ENCODE peak calls at places on chromosomes 13 and 19, in eight cellular contexts. K, G, C, R, O, U, M and B are unnamed samples.

GRCh38 chr19:49875801-49876421 is 1.2 kb downstream of the AKT1S1 start:
- DNase-seq in M (peak; percentile 52), U (peak; percentile 32), K (peak; percentile 83), O (peak; percentile 86), C (peak; percentile 62), G (peak; percentile 69), R (peak; percentile 68), B (peak; percentile 85)

GRCh38 chr19:30662211-30662861 is 290.2 kb downstream of the ZNF536 start:
- DNase-seq in C (no peak), O (no peak), M (no peak), R (peak; percentile 53), K (no peak), U (no peak), G (no peak), B (no peak)

GRCh38 chr13:79483302-79483701 is 2.3 kb downstream of the NDFIP2 start:
- DNase-seq in M (peak; percentile 95), R (no peak), U (peak; percentile 32), C (no peak), G (no peak), O (no peak), K (no peak), B (no peak)

GRCh38 chr13:48334534-48335127 is 31.1 kb downstream of the RB1 start:
- DNase-seq in O (no peak), M (peak; percentile 61), K (no peak), C (no peak), G (no peak), R (no peak), U (peak; percentile 55), B (no peak)

GRCh38 chr19:7829162-7829520 is 877 bp upstream of the EVI5L start:
- DNase-seq in C (no peak), M (no peak), G (no peak), O (no peak), U (no peak), K (no peak), R (no peak), B (no peak)

GRCh38 chr13:99496322-99497142 is 4.7 kb upstream of the TM9SF2 start:
- DNase-seq in C (peak; percentile 76), U (no peak), O (no peak), K (peak; percentile 76), R (peak; percentile 80), M (peak; percentile 93), G (peak; percentile 54), B (peak; percentile 84)

GRCh38 chr13:77492982-77493381 is 42.5 kb upstream of the SCEL start:
- DNase-seq in M (peak; percentile 19), G (peak; percentile 39), U (peak; percentile 66), C (no peak), O (no peak), K (no peak), R (no peak), B (no peak)

GRCh38 chr19:55503447-55504251 is 15.4 kb downstream of the SSC5D start:
- DNase-seq in M (peak; percentile 90), O (peak; percentile 97), C (peak; percentile 92), U (peak; percentile 87), K (peak; percentile 96), G (peak; percentile 95), R (peak; percentile 86), B (peak; percentile 97)

GRCh38 chr19:14497347-14497921 is 1.5 kb upstream of the GIPC1 start:
- DNase-seq in O (peak; percentile 71), K (no peak), C (peak; percentile 77), M (no peak), R (no peak), U (no peak), G (no peak), B (no peak)

GRCh38 chr19:45676851-45677263 is 8.8 kb downstream of the GIPR start:
- DNase-seq in K (no peak), R (no peak), U (no peak), C (peak; percentile 56), G (no peak), M (no peak), O (peak; percentile 78), B (no peak)
- H3K4me3 ChIP-seq in K (no peak overlapping the region), R (no peak overlapping the region), U (peak overlapping the region; percentile 44), C (peak overlapping the region; percentile 49), G (peak overlapping the region; percentile 20), M (peak overlapping the region; percentile 52), O (peak overlapping the region; percentile 47), B (no peak overlapping the region)

DNA sequence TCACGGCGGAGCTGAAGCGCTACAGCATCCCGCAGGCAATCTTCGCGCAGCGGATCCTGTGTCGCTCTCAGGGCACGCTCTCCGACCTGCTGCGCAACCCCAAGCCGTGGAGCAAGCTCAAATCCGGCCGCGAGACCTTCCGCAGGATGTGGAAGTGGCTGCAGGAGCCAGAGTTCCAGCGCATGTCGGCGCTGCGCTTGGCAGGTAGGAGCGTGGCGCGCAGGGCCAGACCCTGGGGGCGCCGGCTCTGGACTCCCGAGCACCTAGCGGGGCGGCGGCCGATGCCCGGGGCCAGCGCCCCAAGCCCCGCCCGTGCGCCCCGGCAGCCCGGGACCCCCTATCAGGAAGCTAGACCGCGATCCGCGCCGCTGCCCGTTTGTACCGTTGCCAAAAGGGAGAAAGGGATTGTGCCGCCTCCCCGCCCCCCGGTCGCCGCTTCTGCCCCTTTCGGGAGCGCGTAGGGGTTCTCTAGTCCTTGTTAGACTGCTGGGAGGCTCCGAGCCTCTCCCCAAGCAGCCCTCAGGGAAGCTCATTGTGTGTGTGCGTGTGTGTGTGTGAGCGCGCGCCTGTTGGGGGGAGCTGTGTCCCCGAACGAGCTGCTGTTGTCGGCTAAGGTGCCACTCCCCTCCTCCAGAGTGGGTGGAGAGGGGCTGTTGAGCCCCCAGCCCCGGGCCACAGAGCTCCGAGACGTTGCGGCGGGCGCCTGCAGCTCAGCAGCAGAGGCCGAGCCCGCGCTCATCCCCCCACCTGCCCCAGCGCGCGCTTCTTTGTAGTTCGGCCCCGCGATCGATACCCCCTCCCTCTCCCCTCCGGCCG is 1.6 kb downstream of the ONECUT3 start:
- DNase-seq in K (no peak), G (no peak), C (no peak), M (no peak), U (peak; percentile 38), R (no peak), O (no peak), B (no peak)
- H3K4me3 ChIP-seq in K (no peak overlapping the region), G (no peak overlapping the region), C (no peak overlapping the region), M (no peak overlapping the region), U (no peak overlapping the region), R (no peak overlapping the region), O (no peak overlapping the region), B (no peak overlapping the region)

GRCh38 chr19:35959040-35959967 is 23.1 kb downstream of the LRFN3 start:
- DNase-seq in K (peak; percentile 66), G (peak; percentile 36), R (no peak), C (peak; percentile 56), U (no peak), M (no peak), O (peak; percentile 88), B (no peak)
- H3K4me3 ChIP-seq in K (no peak overlapping the region), G (peak overlapping the region; percentile 26), R (no peak overlapping the region), C (peak overlapping the region; percentile 21), U (no peak overlapping the region), M (no peak overlapping the region), O (peak overlapping the region; percentile 30), B (no peak overlapping the region)

DNA sequence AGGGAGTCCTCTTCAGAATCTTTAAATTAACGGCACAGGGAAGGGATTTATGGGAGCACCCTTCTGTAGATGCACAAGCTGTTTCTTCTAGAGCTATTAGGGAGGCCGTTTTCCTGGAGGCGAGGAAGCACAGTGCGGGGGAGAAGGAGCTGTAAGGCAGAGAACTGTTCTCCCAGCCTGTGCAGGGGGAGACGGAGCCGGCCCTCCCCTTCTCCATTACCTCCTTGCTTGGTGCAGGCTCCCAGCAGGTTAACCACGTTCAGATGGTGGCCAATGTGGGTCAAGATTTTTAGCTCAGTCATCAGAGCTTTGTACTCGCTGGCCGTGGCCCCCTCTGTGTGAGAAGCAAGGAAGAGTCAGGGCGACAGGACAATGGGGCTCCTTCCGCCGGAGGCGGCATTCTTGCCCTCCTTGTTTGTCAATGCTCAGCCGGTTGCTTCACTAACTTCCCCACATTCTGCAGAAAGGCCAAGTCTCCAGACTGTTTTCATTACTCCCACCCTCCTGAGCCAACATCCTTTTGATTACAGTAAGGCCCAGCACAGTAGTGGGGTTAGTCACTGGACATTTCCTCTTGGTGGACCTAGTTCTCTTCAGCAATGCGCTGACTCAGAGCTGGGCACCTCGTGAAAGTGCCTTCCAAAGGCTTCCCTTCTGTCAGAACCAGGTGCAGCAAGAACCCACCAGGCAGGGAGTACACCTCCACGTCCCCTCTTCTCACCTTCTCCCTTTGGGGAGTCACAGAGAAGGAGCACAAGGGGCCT is 165.4 kb downstream of the FLT1 start:
- DNase-seq in R (peak; percentile 21), O (no peak), M (peak; percentile 97), U (peak; percentile 7), K (peak; percentile 46), C (no peak), G (no peak), B (no peak)
- H3K4me3 ChIP-seq in R (no peak overlapping the region), O (no peak overlapping the region), M (no peak overlapping the region), U (no peak overlapping the region), K (no peak overlapping the region), C (no peak overlapping the region), G (no peak overlapping the region), B (no peak overlapping the region)

GRCh38 chr13:109401307-109401706 is 385.1 kb downstream of the IRS2 start:
- DNase-seq in U (no peak), C (no peak), M (no peak), O (no peak), R (no peak), G (peak; percentile 44), K (no peak), B (no peak)

GRCh38 chr13:109402976-109403375 is 383.4 kb downstream of the IRS2 start:
- DNase-seq in O (no peak), U (no peak), K (no peak), C (no peak), G (no peak), M (no peak), R (no peak), B (no peak)

GRCh38 chr13:109401891-109402290 is 384.5 kb downstream of the IRS2 start:
- DNase-seq in C (no peak), K (no peak), O (no peak), G (no peak), U (no peak), M (no peak), R (no peak), B (no peak)

GRCh38 chr13:109400625-109401257 is 385.6 kb downstream of the IRS2 start:
- DNase-seq in G (peak; percentile 69), K (no peak), R (no peak), M (no peak), U (no peak), C (no peak), O (no peak), B (no peak)

DNA sequence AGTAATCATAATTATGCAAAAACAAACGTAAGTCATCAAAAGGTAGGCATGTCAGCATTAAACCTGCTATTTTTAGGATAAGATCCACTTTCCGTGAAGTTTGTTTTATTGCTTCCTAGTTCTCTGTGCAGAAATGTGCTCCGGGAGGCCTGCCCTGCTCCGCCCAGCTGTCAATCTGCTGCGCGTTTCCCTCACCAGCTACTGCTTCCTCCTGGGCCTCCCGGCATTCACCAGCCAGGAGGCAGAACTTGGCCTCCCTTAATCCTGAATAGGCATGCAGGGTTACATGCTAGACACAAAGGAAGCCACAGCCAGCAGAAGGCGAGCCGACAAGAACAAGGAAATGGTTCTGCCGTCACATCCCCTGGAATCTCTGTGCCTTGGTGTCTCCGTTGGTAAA is 386.2 kb downstream of the IRS2 start:
- DNase-seq in G (peak; percentile 38), O (peak; percentile 72), M (no peak), C (peak; percentile 24), R (no peak), K (peak; percentile 60), U (no peak), B (no peak)
- H3K4me3 ChIP-seq in G (peak overlapping the region; percentile 38), O (no peak overlapping the region), M (no peak overlapping the region), C (no peak overlapping the region), R (no peak overlapping the region), K (no peak overlapping the region), U (no peak overlapping the region), B (no peak overlapping the region)